ENCODE peak calls at places on chromosomes 6 and 20, in eight cellular contexts. R is ovary, A is uterus, J is K562, S is suprapubic skin, I is transverse colon, W is GM12878, G is right lobe of liver. H is an unnamed sample.

GRCh38 chr20:50285376-50286173 is 94.9 kb downstream of the CEBPB start:
- DNase-seq in R (peak), A (peak), J (no peak), S (no peak), I (no peak), W (peak), G (peak), H (no peak)

GRCh38 chr20:1951436-1952115 is 42.3 kb downstream of the PDYN start:
- DNase-seq in R (no peak), A (no peak), J (no peak), S (no peak), I (no peak), W (no peak), G (no peak), H (no peak)

GRCh38 chr6:56514395-56514794 is 128.3 kb downstream of the DST start:
- DNase-seq in R (no peak), A (peak), J (no peak), S (no peak), I (no peak), W (no peak), G (no peak), H (no peak)

GRCh38 chr6:11616200-11616611 is 78.7 kb downstream of the TMEM170B start:
- DNase-seq in R (no peak), A (no peak), J (no peak), S (peak), I (no peak), W (no peak), G (no peak), H (no peak)

GRCh38 chr6:41247288-41247865 is 19.2 kb downstream of the TREML4 start:
- DNase-seq in R (no peak), A (no peak), J (no peak), S (no peak), I (no peak), W (no peak), G (no peak), H (no peak)

GRCh38 chr20:15927893-15928650 is 645.2 kb downstream of the KIF16B start:
- DNase-seq in R (no peak), A (no peak), J (no peak), S (no peak), I (no peak), W (no peak), G (no peak), H (no peak)

GRCh38 chr6:158506577-158506976 is 53.3 kb upstream of the TMEM181 start:
- DNase-seq in R (no peak), A (no peak), J (peak), S (no peak), I (no peak), W (no peak), G (no peak), H (no peak)

GRCh38 chr20:47204008-47204745 is 152.3 kb downstream of the ZMYND8 start:
- DNase-seq in R (no peak), A (no peak), J (no peak), S (no peak), I (no peak), W (no peak), G (no peak), H (no peak)

GRCh38 chr6:34525431-34526175 is 30.5 kb downstream of the SPDEF start:
- DNase-seq in R (peak), A (no peak), J (no peak), S (no peak), I (no peak), W (no peak), G (no peak), H (no peak)

GRCh38 chr6:33324139-33324538 is 6.6 kb upstream of the ZBTB22 start:
- DNase-seq in R (no peak), A (no peak), J (no peak), S (no peak), I (no peak), W (no peak), G (no peak), H (no peak)

GRCh38 chr6:57173886-57174510 is 1.9 kb downstream of the BAG2 start:
- DNase-seq in R (no peak), A (peak), J (peak), S (no peak), I (no peak), W (no peak), G (no peak), H (no peak)

GRCh38 chr6:48916523-48917050 is 546.5 kb downstream of the MMUT start:
- DNase-seq in R (no peak), A (no peak), J (no peak), S (no peak), I (no peak), W (no peak), G (no peak), H (no peak)

GRCh38 chr20:17227669-17228623 is 1.1 kb downstream of the PCSK2 start:
- DNase-seq in R (peak), A (no peak), J (no peak), S (no peak), I (no peak), W (no peak), G (no peak), H (no peak)

GRCh38 chr6:104095661-104096416 is 763.9 kb downstream of the HACE1 start:
- DNase-seq in R (no peak), A (no peak), J (no peak), S (no peak), I (no peak), W (no peak), G (no peak), H (no peak)

GRCh38 chr6:105794870-105795269 is 291.3 kb upstream of the PRDM1 start:
- DNase-seq in R (no peak), A (no peak), J (no peak), S (no peak), I (no peak), W (no peak), G (no peak), H (no peak)

GRCh38 chr6:139590206-139590605 is 215.8 kb upstream of the CITED2 start:
- DNase-seq in R (no peak), A (no peak), J (no peak), S (no peak), I (peak), W (no peak), G (no peak), H (no peak)

GRCh38 chr6:11230158-11231107 is 2.0 kb downstream of the NEDD9 start:
- DNase-seq in R (no peak), A (no peak), J (no peak), S (no peak), I (peak), W (no peak), G (no peak), H (no peak)

GRCh38 chr20:17895641-17896246 is 72.8 kb downstream of the SNX5 start:
- DNase-seq in R (peak), A (peak), J (peak), S (peak), I (peak), W (peak), G (peak), H (peak)

GRCh38 chr6:163702736-163703135 is 288.2 kb downstream of the QKI start:
- DNase-seq in R (no peak), A (no peak), J (no peak), S (no peak), I (no peak), W (no peak), G (no peak), H (no peak)

GRCh38 chr6:22467645-22468044 is 101.7 kb upstream of the HDGFL1 start:
- DNase-seq in R (no peak), A (no peak), J (no peak), S (no peak), I (no peak), W (no peak), G (peak), H (no peak)

GRCh38 chr6:17907467-17908229 is 79.8 kb downstream of the KIF13A start:
- DNase-seq in R (peak), A (peak), J (peak), S (peak), I (peak), W (no peak), G (peak), H (peak)

GRCh38 chr6:166905505-166906134 is 50.7 kb downstream of the RNASET2 start:
- DNase-seq in R (no peak), A (no peak), J (no peak), S (no peak), I (no peak), W (no peak), G (no peak), H (no peak)

GRCh38 chr6:113969888-113970807 is 800 bp downstream of the HDAC2 start:
- DNase-seq in R (peak), A (peak), J (peak), S (peak), I (peak), W (no peak), G (peak), H (peak)

GRCh38 chr6:152093711-152094110 is 286.2 kb downstream of the ESR1 start:
- DNase-seq in R (no peak), A (no peak), J (no peak), S (no peak), I (no peak), W (no peak), G (no peak), H (no peak)

GRCh38 chr20:18537651-18538050 is 29.6 kb upstream of the SMIM26 start:
- DNase-seq in R (no peak), A (no peak), J (no peak), S (no peak), I (no peak), W (no peak), G (no peak), H (no peak)

GRCh38 chr20:574297-574942 is 30.8 kb upstream of the CSNK2A1 start:
- DNase-seq in R (no peak), A (no peak), J (no peak), S (peak), I (no peak), W (no peak), G (no peak), H (no peak)

GRCh38 chr20:9054176-9054575 is 14.7 kb upstream of the PLCB4 start:
- DNase-seq in R (no peak), A (no peak), J (no peak), S (no peak), I (no peak), W (no peak), G (no peak), H (no peak)

GRCh38 chr6:91081452-91082067 is 494.7 kb upstream of the MAP3K7 start:
- DNase-seq in R (no peak), A (no peak), J (peak), S (no peak), I (no peak), W (no peak), G (no peak), H (no peak)

GRCh38 chr20:59818911-59819310 is 114.5 kb downstream of the SYCP2 start:
- DNase-seq in R (no peak), A (no peak), J (no peak), S (no peak), I (no peak), W (no peak), G (no peak), H (peak)

GRCh38 chr6:83505376-83505775 is 7.0 kb upstream of the PRSS35 start:
- DNase-seq in R (no peak), A (no peak), J (no peak), S (no peak), I (no peak), W (no peak), G (no peak), H (no peak)

GRCh38 chr6:153625089-153625488 is 414.0 kb upstream of the OPRM1 start:
- DNase-seq in R (no peak), A (no peak), J (no peak), S (no peak), I (no peak), W (no peak), G (no peak), H (no peak)

GRCh38 chr6:5357486-5357885 is 96.2 kb downstream of the FARS2 start:
- DNase-seq in R (no peak), A (no peak), J (no peak), S (no peak), I (no peak), W (no peak), G (no peak), H (no peak)
- H3K4me3 ChIP-seq in R (no peak), A (no peak), J (no peak), S (no peak), I (no peak), W (no peak), G (no peak), H (no peak)

GRCh38 chr6:85033547-85033946 is 269.1 kb upstream of the TBX18 start:
- DNase-seq in R (no peak), A (no peak), J (no peak), S (no peak), I (no peak), W (no peak), G (no peak), H (no peak)

GRCh38 chr6:85041376-85041775 is 277.0 kb upstream of the TBX18 start:
- DNase-seq in R (no peak), A (no peak), J (peak), S (no peak), I (no peak), W (peak), G (no peak), H (no peak)

GRCh38 chr6:85037221-85037620 is 272.8 kb upstream of the TBX18 start:
- DNase-seq in R (no peak), A (no peak), J (no peak), S (no peak), I (no peak), W (no peak), G (no peak), H (no peak)

DNA sequence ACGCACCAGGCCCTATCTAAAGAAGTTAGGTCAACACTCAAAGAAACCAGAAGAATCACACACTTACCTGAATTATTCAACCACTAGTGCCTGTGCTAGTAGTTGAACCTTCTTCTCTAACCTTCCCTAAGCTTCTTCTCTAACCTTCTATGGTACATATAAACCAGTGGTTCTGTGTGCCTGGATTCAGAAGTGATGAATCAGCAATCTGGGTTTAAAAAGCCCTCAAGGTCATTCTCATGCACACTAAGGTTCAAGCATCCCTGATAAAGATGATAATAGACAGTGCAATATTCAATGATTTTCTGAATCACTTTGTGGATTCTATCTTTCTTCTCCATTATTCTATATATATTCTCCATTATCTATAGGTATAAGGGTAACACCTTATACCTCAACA is 271.4 kb upstream of the TBX18 start:
- DNase-seq in R (no peak), A (no peak), J (no peak), S (no peak), I (no peak), W (no peak), G (no peak), H (no peak)
- TF ChIP-seq POLR2A in R (no peak), A (no peak), J (no peak), S (no peak), I (no peak), W (no peak), G (no peak), H (no peak)

GRCh38 chr20:31951203-31951529 is 680 bp downstream of the PDRG1 start:
- DNase-seq in R (no peak), A (no peak), J (no peak), S (no peak), I (no peak), W (no peak), G (no peak), H (no peak)
- H3K27ac ChIP-seq in R (no peak), A (peak), J (peak), S (peak), I (peak), W (peak), G (no peak), H (peak)

GRCh38 chr6:28142446-28142845 is 763 bp downstream of the ZKSCAN8 start:
- DNase-seq in R (no peak), A (no peak), J (no peak), S (no peak), I (no peak), W (no peak), G (no peak), H (no peak)

GRCh38 chr6:28137458-28138020 is 4.1 kb upstream of the ZKSCAN8 start:
- DNase-seq in R (no peak), A (no peak), J (peak), S (no peak), I (no peak), W (peak), G (no peak), H (no peak)

GRCh38 chr6:28139860-28140500 is 1.7 kb upstream of the ZKSCAN8 start:
- DNase-seq in R (no peak), A (no peak), J (no peak), S (no peak), I (no peak), W (no peak), G (peak), H (no peak)

GRCh38 chr6:28141500-28142329 is at the start of gene ZKSCAN8:
- DNase-seq in R (peak), A (peak), J (peak), S (peak), I (peak), W (peak), G (peak), H (peak)

DNA sequence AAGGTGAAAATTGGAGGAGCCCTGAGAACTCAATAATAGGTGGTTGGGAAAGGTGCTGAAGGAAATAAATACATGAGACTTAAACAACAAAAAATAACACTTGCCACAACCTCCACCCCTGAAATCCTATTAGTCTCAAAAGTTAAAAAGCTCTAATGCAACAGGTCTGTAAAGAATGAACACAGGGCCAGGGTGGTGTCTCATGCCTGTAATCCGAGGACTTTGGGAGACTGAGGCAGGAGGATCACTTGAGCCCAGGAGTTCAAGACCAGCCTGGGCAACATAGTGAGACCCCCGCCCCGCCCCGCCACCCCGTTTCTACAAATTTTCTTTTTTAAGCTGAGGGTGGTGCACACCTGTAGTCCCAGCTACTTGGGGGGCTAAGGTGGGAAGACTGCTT is 1.1 kb upstream of the ZKSCAN8 start:
- DNase-seq in R (no peak), A (no peak), J (no peak), S (no peak), I (no peak), W (no peak), G (no peak), H (no peak)
- H3K4me3 ChIP-seq in R (no peak), A (no peak), J (no peak), S (no peak), I (no peak), W (no peak), G (peak), H (no peak)

DNA sequence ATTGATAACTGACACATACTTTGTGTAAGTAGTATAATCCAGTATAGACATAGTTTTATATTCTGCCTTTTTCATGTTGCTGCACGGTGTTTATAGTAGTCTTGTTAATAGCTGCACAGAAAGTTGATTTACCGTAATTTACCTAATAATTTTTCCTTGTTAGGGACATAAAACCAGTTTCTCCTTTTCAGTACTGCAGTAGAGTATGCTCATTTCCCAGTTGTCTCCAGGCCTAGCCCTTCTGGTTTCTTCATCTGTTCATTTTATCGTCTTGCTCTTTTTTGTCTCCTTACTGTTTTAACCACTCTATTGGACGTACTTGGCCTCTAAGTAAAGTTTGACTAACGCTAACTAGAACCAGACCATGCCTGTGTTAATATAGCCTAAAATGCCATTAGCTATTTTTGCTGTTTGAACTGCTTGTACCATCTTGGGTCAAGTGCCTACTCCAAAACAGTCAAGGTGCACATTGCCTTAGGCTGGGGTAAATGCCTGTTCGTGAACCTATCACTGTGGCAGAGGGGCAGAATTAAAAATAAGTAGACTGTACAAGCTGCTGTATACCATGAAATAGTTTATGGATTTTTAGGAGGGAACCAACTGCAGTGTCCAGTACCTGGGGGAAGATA is 34.8 kb downstream of the CDS2 start:
- DNase-seq in R (no peak), A (no peak), J (no peak), S (no peak), I (no peak), W (no peak), G (no peak), H (no peak)
- TF ChIP-seq POLR2A in R (no peak), A (no peak), J (no peak), S (no peak), I (no peak), W (no peak), G (no peak), H (no peak)

H was measured in Peyer's patch.